ENCODE peak calls at places on chromosomes 5 and 9, in six cellular contexts. One of them, this sample, is unnamed.

GRCh38 chr5:57466544-57466943 is 16.1 kb downstream of the ACTBL2 start:
- DNase-seq in brain microvascular endothelial cell: no peak
- DNase-seq in thyroid gland: no peak
- DNase-seq in left ventricle myocardium inferior: no peak
- DNase-seq in heart left ventricle: no peak
- DNase-seq in CD8-positive, alpha-beta T cell: no peak
- DNase-seq in this sample: no peak

GRCh38 chr9:135579356-135579755 is 17.8 kb downstream of the PAEP start:
- DNase-seq in brain microvascular endothelial cell: no peak
- DNase-seq in thyroid gland: no peak
- DNase-seq in left ventricle myocardium inferior: no peak
- DNase-seq in heart left ventricle: no peak
- DNase-seq in CD8-positive, alpha-beta T cell: no peak
- DNase-seq in this sample: no peak

GRCh38 chr5:983238-983524 is 25.4 kb upstream of the NKD2 start:
- DNase-seq in brain microvascular endothelial cell: no peak
- DNase-seq in thyroid gland: no peak
- DNase-seq in left ventricle myocardium inferior: no peak
- DNase-seq in heart left ventricle: no peak
- DNase-seq in CD8-positive, alpha-beta T cell: no peak
- DNase-seq in this sample: no peak

GRCh38 chr9:36738318-36738975 is 165.8 kb downstream of the MELK start:
- DNase-seq in brain microvascular endothelial cell: no peak
- DNase-seq in thyroid gland: no peak
- DNase-seq in left ventricle myocardium inferior: no peak
- DNase-seq in heart left ventricle: no peak
- DNase-seq in CD8-positive, alpha-beta T cell: no peak
- DNase-seq in this sample: no peak

GRCh38 chr9:3441197-3441816 is 84.5 kb downstream of the RFX3 start:
- DNase-seq in brain microvascular endothelial cell: peak; percentile 77
- DNase-seq in thyroid gland: peak; percentile 47
- DNase-seq in left ventricle myocardium inferior: no peak
- DNase-seq in heart left ventricle: peak; percentile 26
- DNase-seq in CD8-positive, alpha-beta T cell: peak; percentile 38
- DNase-seq in this sample: peak; percentile 39

GRCh38 chr9:14309403-14309802 is 4.5 kb downstream of the NFIB start:
- DNase-seq in brain microvascular endothelial cell: peak; percentile 79
- DNase-seq in thyroid gland: no peak
- DNase-seq in left ventricle myocardium inferior: no peak
- DNase-seq in heart left ventricle: no peak
- DNase-seq in CD8-positive, alpha-beta T cell: no peak
- DNase-seq in this sample: no peak

GRCh38 chr5:600551-601541 is 11.3 kb upstream of the CEP72 start:
- DNase-seq in brain microvascular endothelial cell: no peak
- DNase-seq in thyroid gland: no peak
- DNase-seq in left ventricle myocardium inferior: no peak
- DNase-seq in heart left ventricle: peak; percentile 8
- DNase-seq in CD8-positive, alpha-beta T cell: no peak
- DNase-seq in this sample: no peak

GRCh38 chr9:126499005-126499910 is 114.5 kb upstream of the LMX1B start:
- DNase-seq in brain microvascular endothelial cell: peak; percentile 21
- DNase-seq in thyroid gland: peak; percentile 18
- DNase-seq in left ventricle myocardium inferior: no peak
- DNase-seq in heart left ventricle: no peak
- DNase-seq in CD8-positive, alpha-beta T cell: peak; percentile 39
- DNase-seq in this sample: peak; percentile 43

GRCh38 chr5:112657804-112658203 is 79.9 kb upstream of the APC start:
- DNase-seq in brain microvascular endothelial cell: no peak
- DNase-seq in thyroid gland: no peak
- DNase-seq in left ventricle myocardium inferior: no peak
- DNase-seq in heart left ventricle: no peak
- DNase-seq in CD8-positive, alpha-beta T cell: no peak
- DNase-seq in this sample: no peak

GRCh38 chr5:166772770-166773169 is 1518.7 kb upstream of the WWC1 start:
- DNase-seq in brain microvascular endothelial cell: no peak
- DNase-seq in thyroid gland: no peak
- DNase-seq in left ventricle myocardium inferior: no peak
- DNase-seq in heart left ventricle: no peak
- DNase-seq in CD8-positive, alpha-beta T cell: no peak
- DNase-seq in this sample: no peak

GRCh38 chr9:12818431-12819000 is 43.7 kb downstream of the LURAP1L start:
- DNase-seq in brain microvascular endothelial cell: peak; percentile 26
- DNase-seq in thyroid gland: peak; percentile 15
- DNase-seq in left ventricle myocardium inferior: no peak
- DNase-seq in heart left ventricle: no peak
- DNase-seq in CD8-positive, alpha-beta T cell: no peak
- DNase-seq in this sample: no peak

GRCh38 chr5:109868737-109869136 is 179.0 kb downstream of the MAN2A1 start:
- DNase-seq in brain microvascular endothelial cell: peak; percentile 29
- DNase-seq in thyroid gland: no peak
- DNase-seq in left ventricle myocardium inferior: no peak
- DNase-seq in heart left ventricle: no peak
- DNase-seq in CD8-positive, alpha-beta T cell: no peak
- DNase-seq in this sample: no peak

GRCh38 chr5:141094481-141095262 is at the start of gene PCDHB2:
- DNase-seq in brain microvascular endothelial cell: no peak
- DNase-seq in thyroid gland: peak; percentile 3
- DNase-seq in left ventricle myocardium inferior: no peak
- DNase-seq in heart left ventricle: no peak
- DNase-seq in CD8-positive, alpha-beta T cell: no peak
- DNase-seq in this sample: no peak

GRCh38 chr5:128579111-128579510 is 41.1 kb upstream of the FBN2 start:
- DNase-seq in brain microvascular endothelial cell: no peak
- DNase-seq in thyroid gland: no peak
- DNase-seq in left ventricle myocardium inferior: no peak
- DNase-seq in heart left ventricle: no peak
- DNase-seq in CD8-positive, alpha-beta T cell: no peak
- DNase-seq in this sample: no peak

GRCh38 chr5:169251685-169252084 is 49.3 kb downstream of the SLIT3 start:
- DNase-seq in brain microvascular endothelial cell: no peak
- DNase-seq in thyroid gland: no peak
- DNase-seq in left ventricle myocardium inferior: no peak
- DNase-seq in heart left ventricle: no peak
- DNase-seq in CD8-positive, alpha-beta T cell: no peak
- DNase-seq in this sample: no peak

GRCh38 chr5:173243215-173243614 is 8.2 kb upstream of the NKX2-5 start:
- DNase-seq in brain microvascular endothelial cell: no peak
- DNase-seq in thyroid gland: no peak
- DNase-seq in left ventricle myocardium inferior: no peak
- DNase-seq in heart left ventricle: no peak
- DNase-seq in CD8-positive, alpha-beta T cell: no peak
- DNase-seq in this sample: no peak

GRCh38 chr9:82295177-82295576 is 306.6 kb downstream of the SPATA31D1 start:
- DNase-seq in brain microvascular endothelial cell: no peak
- DNase-seq in thyroid gland: no peak
- DNase-seq in left ventricle myocardium inferior: no peak
- DNase-seq in heart left ventricle: no peak
- DNase-seq in CD8-positive, alpha-beta T cell: no peak
- DNase-seq in this sample: no peak
- H3K27me3 ChIP-seq in brain microvascular endothelial cell: no peaks in the 10 kb centered on the region
- H3K27me3 ChIP-seq in thyroid gland: no peaks in the 10 kb centered on the region
- H3K27me3 ChIP-seq in left ventricle myocardium inferior: no peaks in the 10 kb centered on the region
- H3K27me3 ChIP-seq in heart left ventricle: no peaks in the 10 kb centered on the region
- H3K27me3 ChIP-seq in CD8-positive, alpha-beta T cell: no peaks in the 10 kb centered on the region
- H3K27me3 ChIP-seq in this sample: no peaks in the 10 kb centered on the region

GRCh38 chr5:42995152-42995751 is 44.9 kb downstream of the ANXA2R start:
- DNase-seq in brain microvascular endothelial cell: no peak
- DNase-seq in thyroid gland: no peak
- DNase-seq in left ventricle myocardium inferior: no peak
- DNase-seq in heart left ventricle: no peak
- DNase-seq in CD8-positive, alpha-beta T cell: no peak
- DNase-seq in this sample: no peak

GRCh38 chr5:43006411-43007202 is 33.5 kb downstream of the ANXA2R start:
- DNase-seq in brain microvascular endothelial cell: no peak
- DNase-seq in thyroid gland: no peak
- DNase-seq in left ventricle myocardium inferior: no peak
- DNase-seq in heart left ventricle: no peak
- DNase-seq in CD8-positive, alpha-beta T cell: no peak
- DNase-seq in this sample: no peak

GRCh38 chr5:43000198-43000840 is 39.8 kb downstream of the ANXA2R start:
- DNase-seq in brain microvascular endothelial cell: no peak
- DNase-seq in thyroid gland: no peak
- DNase-seq in left ventricle myocardium inferior: no peak
- DNase-seq in heart left ventricle: peak; percentile 22
- DNase-seq in CD8-positive, alpha-beta T cell: no peak
- DNase-seq in this sample: no peak

GRCh38 chr5:43001748-43002147 is 38.4 kb downstream of the ANXA2R start:
- DNase-seq in brain microvascular endothelial cell: no peak
- DNase-seq in thyroid gland: no peak
- DNase-seq in left ventricle myocardium inferior: no peak
- DNase-seq in heart left ventricle: no peak
- DNase-seq in CD8-positive, alpha-beta T cell: no peak
- DNase-seq in this sample: no peak

DNA sequence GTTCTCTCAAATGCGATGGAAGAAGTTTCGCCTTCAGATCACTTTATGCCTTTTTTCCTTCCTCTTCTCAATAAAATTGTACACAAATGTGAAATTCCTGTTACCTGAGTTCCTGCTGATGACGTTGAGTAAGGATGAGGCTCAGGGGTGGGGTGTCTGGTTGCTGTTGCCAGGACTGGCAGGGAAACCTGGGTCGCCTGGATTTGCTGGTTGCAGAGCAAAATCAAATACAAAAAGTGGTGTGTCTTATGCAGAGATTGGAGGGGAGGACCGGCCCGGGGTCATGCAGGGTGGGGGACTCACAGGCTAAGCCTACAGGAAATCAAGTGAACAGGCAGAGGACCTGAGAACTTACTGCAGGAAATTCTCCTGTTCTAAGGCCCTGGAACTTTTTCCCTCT is 39.2 kb downstream of the ANXA2R start:
- DNase-seq in brain microvascular endothelial cell: no peak
- DNase-seq in thyroid gland: no peak
- DNase-seq in left ventricle myocardium inferior: no peak
- DNase-seq in heart left ventricle: no peak
- DNase-seq in CD8-positive, alpha-beta T cell: no peak
- DNase-seq in this sample: no peak
- H3K4me3 ChIP-seq in brain microvascular endothelial cell: no peak overlapping the region
- H3K4me3 ChIP-seq in thyroid gland: no peak overlapping the region
- H3K4me3 ChIP-seq in left ventricle myocardium inferior: peak overlapping the region; percentile 58
- H3K4me3 ChIP-seq in heart left ventricle: no peak overlapping the region
- H3K4me3 ChIP-seq in CD8-positive, alpha-beta T cell: no peak overlapping the region
- H3K4me3 ChIP-seq in this sample: no peak overlapping the region

GRCh38 chr9:134154262-134154701 is 10.1 kb downstream of the RNU6ATAC start:
- DNase-seq in brain microvascular endothelial cell: no peak
- DNase-seq in thyroid gland: no peak
- DNase-seq in left ventricle myocardium inferior: no peak
- DNase-seq in heart left ventricle: no peak
- DNase-seq in CD8-positive, alpha-beta T cell: no peak
- DNase-seq in this sample: no peak

GRCh38 chr9:134153450-134153849 is 10.9 kb downstream of the RNU6ATAC start:
- DNase-seq in brain microvascular endothelial cell: no peak
- DNase-seq in thyroid gland: no peak
- DNase-seq in left ventricle myocardium inferior: no peak
- DNase-seq in heart left ventricle: no peak
- DNase-seq in CD8-positive, alpha-beta T cell: no peak
- DNase-seq in this sample: no peak

GRCh38 chr9:134150557-134151214 is 13.7 kb downstream of the RNU6ATAC start:
- DNase-seq in brain microvascular endothelial cell: peak; percentile 35
- DNase-seq in thyroid gland: no peak
- DNase-seq in left ventricle myocardium inferior: no peak
- DNase-seq in heart left ventricle: no peak
- DNase-seq in CD8-positive, alpha-beta T cell: no peak
- DNase-seq in this sample: no peak

GRCh38 chr9:134152488-134152887 is 11.9 kb downstream of the RNU6ATAC start:
- DNase-seq in brain microvascular endothelial cell: no peak
- DNase-seq in thyroid gland: no peak
- DNase-seq in left ventricle myocardium inferior: no peak
- DNase-seq in heart left ventricle: no peak
- DNase-seq in CD8-positive, alpha-beta T cell: no peak
- DNase-seq in this sample: no peak

DNA sequence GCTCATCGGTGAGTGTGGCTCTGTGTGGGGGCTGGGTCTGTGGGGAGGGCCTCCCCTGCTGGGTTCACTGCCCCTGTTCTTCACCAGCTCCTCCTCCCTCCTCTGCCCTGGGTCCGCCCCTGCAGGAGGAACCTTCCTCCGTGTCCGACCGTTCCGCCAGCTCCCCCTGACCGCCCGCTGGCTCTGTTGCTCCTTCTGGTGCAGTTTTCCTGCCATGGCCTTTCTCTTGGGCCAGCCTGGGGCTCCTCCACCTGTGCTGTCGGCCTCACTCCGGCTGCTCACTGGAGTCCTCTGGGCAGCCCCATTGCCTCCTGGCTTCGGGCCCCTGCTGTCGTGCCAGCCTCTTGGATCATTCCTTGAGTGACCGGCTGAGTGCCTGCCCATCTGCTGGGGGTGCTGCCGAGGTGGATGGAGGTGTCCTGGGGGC is 12.3 kb downstream of the RNU6ATAC start:
- DNase-seq in brain microvascular endothelial cell: no peak
- DNase-seq in thyroid gland: peak; percentile 82
- DNase-seq in left ventricle myocardium inferior: no peak
- DNase-seq in heart left ventricle: no peak
- DNase-seq in CD8-positive, alpha-beta T cell: no peak
- DNase-seq in this sample: no peak
- H3K36me3 ChIP-seq in brain microvascular endothelial cell: peaks cover 72% of the 10 kb centered on the region
- H3K36me3 ChIP-seq in thyroid gland: peaks cover 49% of the 10 kb centered on the region
- H3K36me3 ChIP-seq in left ventricle myocardium inferior: peaks cover 99% of the 10 kb centered on the region
- H3K36me3 ChIP-seq in heart left ventricle: peaks cover 29% of the 10 kb centered on the region
- H3K36me3 ChIP-seq in CD8-positive, alpha-beta T cell: peaks cover 52% of the 10 kb centered on the region
- H3K36me3 ChIP-seq in this sample: peaks cover 59% of the 10 kb centered on the region

GRCh38 chr5:78607864-78608263 is 40.7 kb downstream of the LHFPL2 start:
- DNase-seq in brain microvascular endothelial cell: no peak
- DNase-seq in thyroid gland: no peak
- DNase-seq in left ventricle myocardium inferior: no peak
- DNase-seq in heart left ventricle: no peak
- DNase-seq in CD8-positive, alpha-beta T cell: no peak
- DNase-seq in this sample: no peak
- H3K27me3 ChIP-seq in brain microvascular endothelial cell: no peaks in the 10 kb centered on the region
- H3K27me3 ChIP-seq in thyroid gland: no peaks in the 10 kb centered on the region
- H3K27me3 ChIP-seq in left ventricle myocardium inferior: no peaks in the 10 kb centered on the region
- H3K27me3 ChIP-seq in heart left ventricle: no peaks in the 10 kb centered on the region
- H3K27me3 ChIP-seq in CD8-positive, alpha-beta T cell: no peaks in the 10 kb centered on the region
- H3K27me3 ChIP-seq in this sample: no peaks in the 10 kb centered on the region

GRCh38 chr5:64165160-64165499 is 513 bp upstream of the RNF180 start:
- DNase-seq in brain microvascular endothelial cell: no peak
- DNase-seq in thyroid gland: no peak
- DNase-seq in left ventricle myocardium inferior: no peak
- DNase-seq in heart left ventricle: no peak
- DNase-seq in CD8-positive, alpha-beta T cell: no peak
- DNase-seq in this sample: no peak
- H3K4me3 ChIP-seq in brain microvascular endothelial cell: peak overlapping the region; percentile 67
- H3K4me3 ChIP-seq in thyroid gland: peak overlapping the region; percentile 91
- H3K4me3 ChIP-seq in left ventricle myocardium inferior: peak overlapping the region; percentile 75
- H3K4me3 ChIP-seq in heart left ventricle: peak overlapping the region; percentile 72
- H3K4me3 ChIP-seq in CD8-positive, alpha-beta T cell: no peak overlapping the region
- H3K4me3 ChIP-seq in this sample: no peak overlapping the region

GRCh38 chr9:128986671-128987070 is 39.2 kb downstream of the NUP188 start:
- DNase-seq in brain microvascular endothelial cell: no peak
- DNase-seq in thyroid gland: no peak
- DNase-seq in left ventricle myocardium inferior: no peak
- DNase-seq in heart left ventricle: no peak
- DNase-seq in CD8-positive, alpha-beta T cell: no peak
- DNase-seq in this sample: no peak
- H3K36me3 ChIP-seq in brain microvascular endothelial cell: peaks cover 65% of the 10 kb centered on the region
- H3K36me3 ChIP-seq in thyroid gland: peaks cover 91% of the 10 kb centered on the region
- H3K36me3 ChIP-seq in left ventricle myocardium inferior: peaks cover 100% of the 10 kb centered on the region
- H3K36me3 ChIP-seq in heart left ventricle: peaks cover 38% of the 10 kb centered on the region
- H3K36me3 ChIP-seq in CD8-positive, alpha-beta T cell: peaks cover 54% of the 10 kb centered on the region
- H3K36me3 ChIP-seq in this sample: peaks cover 20% of the 10 kb centered on the region

This sample was measured in GM06990.